ENCODE peak calls at places on chromosomes 11 and 22, in five cellular contexts. One of them, this sample, is unnamed.

GRCh38 chr22:41779889-41780505 is 20.5 kb upstream of the CCDC134 start:
- DNase-seq in choroid plexus epithelial cell: no peak
- DNase-seq in left ventricle myocardium inferior: no peak
- DNase-seq in endodermal cell: no peak
- DNase-seq in lower leg skin: no peak
- DNase-seq in this sample: no peak

GRCh38 chr22:37334859-37335818 is 52.8 kb downstream of the CYTH4 start:
- DNase-seq in choroid plexus epithelial cell: no peak
- DNase-seq in left ventricle myocardium inferior: no peak
- DNase-seq in endodermal cell: peak
- DNase-seq in lower leg skin: no peak
- DNase-seq in this sample: no peak

GRCh38 chr11:2186669-2187266 is 15.2 kb upstream of the TH start:
- DNase-seq in choroid plexus epithelial cell: peak
- DNase-seq in left ventricle myocardium inferior: no peak
- DNase-seq in endodermal cell: peak
- DNase-seq in lower leg skin: no peak
- DNase-seq in this sample: peak

GRCh38 chr22:48957987-48958321 is 869.7 kb downstream of the BRD1 start:
- DNase-seq in choroid plexus epithelial cell: no peak
- DNase-seq in left ventricle myocardium inferior: no peak
- DNase-seq in endodermal cell: no peak
- DNase-seq in lower leg skin: peak
- DNase-seq in this sample: no peak

GRCh38 chr11:44036811-44037657 is 10.7 kb upstream of the ACCSL start:
- DNase-seq in choroid plexus epithelial cell: peak
- DNase-seq in left ventricle myocardium inferior: peak
- DNase-seq in endodermal cell: peak
- DNase-seq in lower leg skin: peak
- DNase-seq in this sample: no peak

GRCh38 chr11:134119094-134119493 is 50.2 kb downstream of the JAM3 start:
- DNase-seq in choroid plexus epithelial cell: peak
- DNase-seq in left ventricle myocardium inferior: no peak
- DNase-seq in endodermal cell: no peak
- DNase-seq in lower leg skin: no peak
- DNase-seq in this sample: no peak

GRCh38 chr11:36628765-36629199 is 30.7 kb upstream of the RAG2 start:
- DNase-seq in choroid plexus epithelial cell: no peak
- DNase-seq in left ventricle myocardium inferior: no peak
- DNase-seq in endodermal cell: no peak
- DNase-seq in lower leg skin: no peak
- DNase-seq in this sample: no peak

GRCh38 chr11:68976563-68976962 is 4.2 kb downstream of the MRGPRD start:
- DNase-seq in choroid plexus epithelial cell: no peak
- DNase-seq in left ventricle myocardium inferior: no peak
- DNase-seq in endodermal cell: no peak
- DNase-seq in lower leg skin: no peak
- DNase-seq in this sample: no peak

GRCh38 chr11:119352857-119353260 is 6.4 kb upstream of the MFRP start:
- DNase-seq in choroid plexus epithelial cell: no peak
- DNase-seq in left ventricle myocardium inferior: no peak
- DNase-seq in endodermal cell: no peak
- DNase-seq in lower leg skin: no peak
- DNase-seq in this sample: no peak

GRCh38 chr11:115581871-115582639 is 77.8 kb upstream of the CADM1 start:
- DNase-seq in choroid plexus epithelial cell: no peak
- DNase-seq in left ventricle myocardium inferior: no peak
- DNase-seq in endodermal cell: peak
- DNase-seq in lower leg skin: no peak
- DNase-seq in this sample: no peak

GRCh38 chr11:123072279-123072678 is 10.3 kb upstream of the HSPA8 start:
- DNase-seq in choroid plexus epithelial cell: no peak
- DNase-seq in left ventricle myocardium inferior: no peak
- DNase-seq in endodermal cell: no peak
- DNase-seq in lower leg skin: no peak
- DNase-seq in this sample: no peak

GRCh38 chr11:133833899-133834296 is 11.4 kb downstream of the SPATA19 start:
- DNase-seq in choroid plexus epithelial cell: no peak
- DNase-seq in left ventricle myocardium inferior: no peak
- DNase-seq in endodermal cell: no peak
- DNase-seq in lower leg skin: no peak
- DNase-seq in this sample: no peak

GRCh38 chr11:69131644-69132300 is 24.0 kb upstream of the SMIM38 start:
- DNase-seq in choroid plexus epithelial cell: peak
- DNase-seq in left ventricle myocardium inferior: peak
- DNase-seq in endodermal cell: peak
- DNase-seq in lower leg skin: peak
- DNase-seq in this sample: no peak

GRCh38 chr22:27883656-27884350 is 35.3 kb downstream of the PITPNB start:
- DNase-seq in choroid plexus epithelial cell: no peak
- DNase-seq in left ventricle myocardium inferior: no peak
- DNase-seq in endodermal cell: no peak
- DNase-seq in lower leg skin: no peak
- DNase-seq in this sample: no peak

GRCh38 chr22:38081941-38082828 is 1.8 kb downstream of the SLC16A8 start:
- DNase-seq in choroid plexus epithelial cell: no peak
- DNase-seq in left ventricle myocardium inferior: no peak
- DNase-seq in endodermal cell: peak
- DNase-seq in lower leg skin: no peak
- DNase-seq in this sample: no peak

GRCh38 chr11:1640076-1640946 is 10.7 kb downstream of the KRTAP5-5 start:
- DNase-seq in choroid plexus epithelial cell: peak
- DNase-seq in left ventricle myocardium inferior: no peak
- DNase-seq in endodermal cell: peak
- DNase-seq in lower leg skin: no peak
- DNase-seq in this sample: no peak

GRCh38 chr11:100367892-100368291 is 319.2 kb upstream of the ARHGAP42 start:
- DNase-seq in choroid plexus epithelial cell: no peak
- DNase-seq in left ventricle myocardium inferior: no peak
- DNase-seq in endodermal cell: no peak
- DNase-seq in lower leg skin: no peak
- DNase-seq in this sample: no peak

GRCh38 chr11:65927904-65928397 is 8.7 kb downstream of the DRAP1 start:
- DNase-seq in choroid plexus epithelial cell: peak
- DNase-seq in left ventricle myocardium inferior: no peak
- DNase-seq in endodermal cell: no peak
- DNase-seq in lower leg skin: no peak
- DNase-seq in this sample: peak

GRCh38 chr11:70399681-70400112 is 1.4 kb downstream of the CTTN start:
- DNase-seq in choroid plexus epithelial cell: peak
- DNase-seq in left ventricle myocardium inferior: peak
- DNase-seq in endodermal cell: peak
- DNase-seq in lower leg skin: peak
- DNase-seq in this sample: no peak

GRCh38 chr11:77058900-77059299 is 7.9 kb upstream of the CAPN5 start:
- DNase-seq in choroid plexus epithelial cell: no peak
- DNase-seq in left ventricle myocardium inferior: no peak
- DNase-seq in endodermal cell: no peak
- DNase-seq in lower leg skin: no peak
- DNase-seq in this sample: no peak

GRCh38 chr11:77057938-77058474 is 8.8 kb upstream of the CAPN5 start:
- DNase-seq in choroid plexus epithelial cell: no peak
- DNase-seq in left ventricle myocardium inferior: no peak
- DNase-seq in endodermal cell: peak
- DNase-seq in lower leg skin: no peak
- DNase-seq in this sample: no peak

GRCh38 chr11:77055913-77056312 is 10.9 kb upstream of the CAPN5 start:
- DNase-seq in choroid plexus epithelial cell: no peak
- DNase-seq in left ventricle myocardium inferior: no peak
- DNase-seq in endodermal cell: no peak
- DNase-seq in lower leg skin: no peak
- DNase-seq in this sample: no peak

GRCh38 chr11:77055056-77055680 is 11.6 kb upstream of the CAPN5 start:
- DNase-seq in choroid plexus epithelial cell: no peak
- DNase-seq in left ventricle myocardium inferior: no peak
- DNase-seq in endodermal cell: peak
- DNase-seq in lower leg skin: no peak
- DNase-seq in this sample: no peak

GRCh38 chr11:77056814-77057402 is 9.9 kb upstream of the CAPN5 start:
- DNase-seq in choroid plexus epithelial cell: no peak
- DNase-seq in left ventricle myocardium inferior: no peak
- DNase-seq in endodermal cell: no peak
- DNase-seq in lower leg skin: no peak
- DNase-seq in this sample: no peak
- TF ChIP-seq CTCF in choroid plexus epithelial cell: no peak
- TF ChIP-seq CTCF in left ventricle myocardium inferior: no peak
- TF ChIP-seq CTCF in endodermal cell: no peak
- TF ChIP-seq CTCF in lower leg skin: no peak
- TF ChIP-seq CTCF in this sample: no peak

GRCh38 chr22:18071968-18072310 is 5.9 kb upstream of the PEX26 start:
- DNase-seq in choroid plexus epithelial cell: no peak
- DNase-seq in left ventricle myocardium inferior: no peak
- DNase-seq in endodermal cell: no peak
- DNase-seq in lower leg skin: no peak
- DNase-seq in this sample: no peak
- TF ChIP-seq CTCF in choroid plexus epithelial cell: no peak
- TF ChIP-seq CTCF in left ventricle myocardium inferior: no peak
- TF ChIP-seq CTCF in endodermal cell: no peak
- TF ChIP-seq CTCF in lower leg skin: no peak
- TF ChIP-seq CTCF in this sample: no peak

GRCh38 chr22:45534339-45535192 is 31.9 kb downstream of the FBLN1 start:
- DNase-seq in choroid plexus epithelial cell: no peak
- DNase-seq in left ventricle myocardium inferior: no peak
- DNase-seq in endodermal cell: no peak
- DNase-seq in lower leg skin: no peak
- DNase-seq in this sample: no peak

GRCh38 chr22:45535400-45535799 is 32.7 kb downstream of the FBLN1 start:
- DNase-seq in choroid plexus epithelial cell: no peak
- DNase-seq in left ventricle myocardium inferior: no peak
- DNase-seq in endodermal cell: no peak
- DNase-seq in lower leg skin: no peak
- DNase-seq in this sample: no peak

GRCh38 chr22:45538284-45538683 is 35.6 kb downstream of the FBLN1 start:
- DNase-seq in choroid plexus epithelial cell: peak
- DNase-seq in left ventricle myocardium inferior: no peak
- DNase-seq in endodermal cell: no peak
- DNase-seq in lower leg skin: no peak
- DNase-seq in this sample: no peak

GRCh38 chr22:45540122-45540521 is 37.4 kb downstream of the FBLN1 start:
- DNase-seq in choroid plexus epithelial cell: no peak
- DNase-seq in left ventricle myocardium inferior: no peak
- DNase-seq in endodermal cell: no peak
- DNase-seq in lower leg skin: no peak
- DNase-seq in this sample: no peak

GRCh38 chr22:45537734-45538181 is 35.1 kb downstream of the FBLN1 start:
- DNase-seq in choroid plexus epithelial cell: peak
- DNase-seq in left ventricle myocardium inferior: peak
- DNase-seq in endodermal cell: no peak
- DNase-seq in lower leg skin: peak
- DNase-seq in this sample: no peak
- TF ChIP-seq CTCF in choroid plexus epithelial cell: peak
- TF ChIP-seq CTCF in left ventricle myocardium inferior: no peak
- TF ChIP-seq CTCF in endodermal cell: no peak
- TF ChIP-seq CTCF in lower leg skin: no peak
- TF ChIP-seq CTCF in this sample: no peak

GRCh38 chr11:81165164-81165563 is 1568.5 kb downstream of the FAM181B start:
- DNase-seq in choroid plexus epithelial cell: no peak
- DNase-seq in left ventricle myocardium inferior: no peak
- DNase-seq in endodermal cell: no peak
- DNase-seq in lower leg skin: no peak
- DNase-seq in this sample: no peak
- TF ChIP-seq CTCF in choroid plexus epithelial cell: peak
- TF ChIP-seq CTCF in left ventricle myocardium inferior: no peak
- TF ChIP-seq CTCF in endodermal cell: peak
- TF ChIP-seq CTCF in lower leg skin: no peak
- TF ChIP-seq CTCF in this sample: no peak

GRCh38 chr11:31834237-31834636 is 23.1 kb upstream of the PAX6 start:
- DNase-seq in choroid plexus epithelial cell: no peak
- DNase-seq in left ventricle myocardium inferior: no peak
- DNase-seq in endodermal cell: peak
- DNase-seq in lower leg skin: no peak
- DNase-seq in this sample: no peak
- TF ChIP-seq CTCF in choroid plexus epithelial cell: no peak
- TF ChIP-seq CTCF in left ventricle myocardium inferior: no peak
- TF ChIP-seq CTCF in endodermal cell: peak
- TF ChIP-seq CTCF in lower leg skin: no peak
- TF ChIP-seq CTCF in this sample: no peak

GRCh38 chr22:43515902-43516301 is 104.1 kb downstream of the MPPED1 start:
- DNase-seq in choroid plexus epithelial cell: no peak
- DNase-seq in left ventricle myocardium inferior: no peak
- DNase-seq in endodermal cell: peak
- DNase-seq in lower leg skin: no peak
- DNase-seq in this sample: no peak
- TF ChIP-seq CTCF in choroid plexus epithelial cell: no peak
- TF ChIP-seq CTCF in left ventricle myocardium inferior: no peak
- TF ChIP-seq CTCF in endodermal cell: peak
- TF ChIP-seq CTCF in lower leg skin: no peak
- TF ChIP-seq CTCF in this sample: no peak

GRCh38 chr11:45930951-45931563 is 8.6 kb downstream of the LARGE2 start:
- DNase-seq in choroid plexus epithelial cell: no peak
- DNase-seq in left ventricle myocardium inferior: peak
- DNase-seq in endodermal cell: no peak
- DNase-seq in lower leg skin: no peak
- DNase-seq in this sample: no peak

GRCh38 chr11:45929486-45930030 is 7.1 kb downstream of the LARGE2 start:
- DNase-seq in choroid plexus epithelial cell: no peak
- DNase-seq in left ventricle myocardium inferior: no peak
- DNase-seq in endodermal cell: no peak
- DNase-seq in lower leg skin: peak
- DNase-seq in this sample: no peak

GRCh38 chr11:45931739-45932138 is 9.3 kb downstream of the LARGE2 start:
- DNase-seq in choroid plexus epithelial cell: no peak
- DNase-seq in left ventricle myocardium inferior: no peak
- DNase-seq in endodermal cell: no peak
- DNase-seq in lower leg skin: no peak
- DNase-seq in this sample: no peak

GRCh38 chr11:45928535-45929215 is 6.2 kb downstream of the LARGE2 start:
- DNase-seq in choroid plexus epithelial cell: no peak
- DNase-seq in left ventricle myocardium inferior: peak
- DNase-seq in endodermal cell: peak
- DNase-seq in lower leg skin: no peak
- DNase-seq in this sample: no peak

DNA sequence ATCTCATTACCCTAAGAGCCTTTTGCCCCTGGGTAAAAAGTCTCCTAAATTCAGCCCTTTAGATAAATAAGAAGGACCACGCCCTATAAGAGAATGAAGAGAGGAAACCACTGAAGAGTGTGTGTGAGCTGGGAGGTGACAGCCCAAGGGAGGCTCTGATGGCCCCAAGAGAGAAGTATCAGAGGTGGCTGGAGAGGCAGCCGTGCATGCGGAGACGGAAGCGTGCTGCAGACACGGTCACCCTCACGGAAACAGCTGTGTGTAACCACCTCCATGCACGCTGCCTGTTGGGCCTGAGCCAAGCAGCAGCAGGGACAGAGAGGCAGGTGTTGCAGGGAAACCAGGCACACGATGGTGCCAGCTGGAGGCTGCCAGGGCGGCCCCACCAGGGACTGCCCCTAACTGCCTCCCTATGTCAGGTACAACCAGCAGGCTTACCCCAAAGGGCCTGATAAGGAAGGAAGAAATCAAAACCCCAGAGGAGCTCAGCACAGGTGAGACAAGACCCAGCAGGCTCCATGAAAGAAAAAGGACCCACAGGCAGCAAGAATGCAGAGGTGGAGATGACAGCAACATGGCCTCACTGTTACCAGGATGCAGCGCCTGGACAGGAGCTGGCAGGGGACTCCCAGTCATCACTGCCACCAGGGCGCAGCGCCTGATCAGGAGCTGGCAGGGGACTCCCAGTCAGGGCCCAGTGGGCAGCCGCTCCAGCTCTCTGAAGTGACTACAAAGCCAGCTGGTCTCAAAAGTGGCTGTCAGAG is 7.8 kb downstream of the LARGE2 start:
- DNase-seq in choroid plexus epithelial cell: no peak
- DNase-seq in left ventricle myocardium inferior: peak
- DNase-seq in endodermal cell: no peak
- DNase-seq in lower leg skin: no peak
- DNase-seq in this sample: no peak
- TF ChIP-seq CTCF in choroid plexus epithelial cell: no peak
- TF ChIP-seq CTCF in left ventricle myocardium inferior: no peak
- TF ChIP-seq CTCF in endodermal cell: no peak
- TF ChIP-seq CTCF in lower leg skin: no peak
- TF ChIP-seq CTCF in this sample: no peak

This sample was measured in natural killer cell.